ENCODE peak calls at places on chromosomes 6 and 20, in six cellular contexts. One of them, this sample, is unnamed.

GRCh38 chr6:40907198-40907701 is 131.8 kb downstream of the UNC5CL start:
- DNase-seq in cardiac fibroblast: peak
- DNase-seq in cardiac muscle cell: peak
- DNase-seq in ovary: no peak
- DNase-seq in coronary artery: no peak
- DNase-seq in fibroblast of mammary gland: peak
- DNase-seq in this sample: no peak

GRCh38 chr6:50850223-50850751 is 31.6 kb downstream of the TFAP2B start:
- DNase-seq in cardiac fibroblast: no peak
- DNase-seq in cardiac muscle cell: no peak
- DNase-seq in ovary: no peak
- DNase-seq in coronary artery: no peak
- DNase-seq in fibroblast of mammary gland: no peak
- DNase-seq in this sample: no peak

GRCh38 chr6:121210943-121211342 is 123.3 kb downstream of the TBC1D32 start:
- DNase-seq in cardiac fibroblast: no peak
- DNase-seq in cardiac muscle cell: no peak
- DNase-seq in ovary: no peak
- DNase-seq in coronary artery: no peak
- DNase-seq in fibroblast of mammary gland: no peak
- DNase-seq in this sample: no peak

GRCh38 chr20:34112600-34113061 is 588 bp upstream of the EIF2S2 start:
- DNase-seq in cardiac fibroblast: peak
- DNase-seq in cardiac muscle cell: peak
- DNase-seq in ovary: peak
- DNase-seq in coronary artery: no peak
- DNase-seq in fibroblast of mammary gland: peak
- DNase-seq in this sample: peak

GRCh38 chr6:39402239-39402751 is 79.8 kb upstream of the KCNK16 start:
- DNase-seq in cardiac fibroblast: no peak
- DNase-seq in cardiac muscle cell: no peak
- DNase-seq in ovary: no peak
- DNase-seq in coronary artery: no peak
- DNase-seq in fibroblast of mammary gland: peak
- DNase-seq in this sample: no peak

GRCh38 chr6:156021746-156022396 is 566.2 kb upstream of the NOX3 start:
- DNase-seq in cardiac fibroblast: peak
- DNase-seq in cardiac muscle cell: peak
- DNase-seq in ovary: no peak
- DNase-seq in coronary artery: no peak
- DNase-seq in fibroblast of mammary gland: peak
- DNase-seq in this sample: no peak

GRCh38 chr6:38016824-38017223 is 197.3 kb downstream of the ZFAND3 start:
- DNase-seq in cardiac fibroblast: no peak
- DNase-seq in cardiac muscle cell: no peak
- DNase-seq in ovary: no peak
- DNase-seq in coronary artery: no peak
- DNase-seq in fibroblast of mammary gland: no peak
- DNase-seq in this sample: no peak

GRCh38 chr6:12354499-12354898 is 64.3 kb downstream of the EDN1 start:
- DNase-seq in cardiac fibroblast: peak
- DNase-seq in cardiac muscle cell: peak
- DNase-seq in ovary: no peak
- DNase-seq in coronary artery: peak
- DNase-seq in fibroblast of mammary gland: peak
- DNase-seq in this sample: no peak

GRCh38 chr20:10935658-10936057 is 261.9 kb upstream of the JAG1 start:
- DNase-seq in cardiac fibroblast: peak
- DNase-seq in cardiac muscle cell: peak
- DNase-seq in ovary: no peak
- DNase-seq in coronary artery: no peak
- DNase-seq in fibroblast of mammary gland: no peak
- DNase-seq in this sample: no peak

GRCh38 chr6:107114213-107114871 is 973 bp downstream of the BEND3 start:
- DNase-seq in cardiac fibroblast: peak
- DNase-seq in cardiac muscle cell: peak
- DNase-seq in ovary: peak
- DNase-seq in coronary artery: peak
- DNase-seq in fibroblast of mammary gland: peak
- DNase-seq in this sample: peak

GRCh38 chr6:23137596-23137995 is 568.2 kb downstream of the HDGFL1 start:
- DNase-seq in cardiac fibroblast: peak
- DNase-seq in cardiac muscle cell: peak
- DNase-seq in ovary: no peak
- DNase-seq in coronary artery: no peak
- DNase-seq in fibroblast of mammary gland: peak
- DNase-seq in this sample: no peak

GRCh38 chr6:43570876-43571441 is 4.9 kb downstream of the XPO5 start:
- DNase-seq in cardiac fibroblast: no peak
- DNase-seq in cardiac muscle cell: peak
- DNase-seq in ovary: no peak
- DNase-seq in coronary artery: no peak
- DNase-seq in fibroblast of mammary gland: peak
- DNase-seq in this sample: no peak

GRCh38 chr6:128919831-128920230 is 36.9 kb downstream of the LAMA2 start:
- DNase-seq in cardiac fibroblast: no peak
- DNase-seq in cardiac muscle cell: no peak
- DNase-seq in ovary: no peak
- DNase-seq in coronary artery: no peak
- DNase-seq in fibroblast of mammary gland: peak
- DNase-seq in this sample: no peak

GRCh38 chr20:10739575-10739974 is 65.8 kb upstream of the JAG1 start:
- DNase-seq in cardiac fibroblast: peak
- DNase-seq in cardiac muscle cell: peak
- DNase-seq in ovary: no peak
- DNase-seq in coronary artery: no peak
- DNase-seq in fibroblast of mammary gland: no peak
- DNase-seq in this sample: no peak

GRCh38 chr6:84074988-84075781 is 41.6 kb downstream of the MRAP2 start:
- DNase-seq in cardiac fibroblast: peak
- DNase-seq in cardiac muscle cell: peak
- DNase-seq in ovary: peak
- DNase-seq in coronary artery: no peak
- DNase-seq in fibroblast of mammary gland: peak
- DNase-seq in this sample: no peak

GRCh38 chr6:15389759-15390723 is 144.2 kb downstream of the JARID2 start:
- DNase-seq in cardiac fibroblast: peak
- DNase-seq in cardiac muscle cell: peak
- DNase-seq in ovary: no peak
- DNase-seq in coronary artery: no peak
- DNase-seq in fibroblast of mammary gland: peak
- DNase-seq in this sample: peak

GRCh38 chr6:148335582-148335981 is 7.1 kb upstream of the SASH1 start:
- DNase-seq in cardiac fibroblast: peak
- DNase-seq in cardiac muscle cell: peak
- DNase-seq in ovary: no peak
- DNase-seq in coronary artery: no peak
- DNase-seq in fibroblast of mammary gland: no peak
- DNase-seq in this sample: no peak

GRCh38 chr6:169971171-169971861 is 219.9 kb downstream of the ERMARD start:
- DNase-seq in cardiac fibroblast: no peak
- DNase-seq in cardiac muscle cell: no peak
- DNase-seq in ovary: peak
- DNase-seq in coronary artery: peak
- DNase-seq in fibroblast of mammary gland: no peak
- DNase-seq in this sample: no peak

GRCh38 chr6:25013249-25013648 is 77.5 kb upstream of the RIPOR2 start:
- DNase-seq in cardiac fibroblast: no peak
- DNase-seq in cardiac muscle cell: no peak
- DNase-seq in ovary: no peak
- DNase-seq in coronary artery: no peak
- DNase-seq in fibroblast of mammary gland: no peak
- DNase-seq in this sample: no peak
- TF ChIP-seq CTCF in cardiac fibroblast: peak
- TF ChIP-seq CTCF in cardiac muscle cell: peak
- TF ChIP-seq CTCF in ovary: no peak
- TF ChIP-seq CTCF in coronary artery: no peak
- TF ChIP-seq CTCF in fibroblast of mammary gland: no peak
- TF ChIP-seq CTCF in this sample: no peak

GRCh38 chr6:52233975-52234823 is 10.1 kb downstream of the IL17F start:
- DNase-seq in cardiac fibroblast: peak
- DNase-seq in cardiac muscle cell: peak
- DNase-seq in ovary: no peak
- DNase-seq in coronary artery: no peak
- DNase-seq in fibroblast of mammary gland: peak
- DNase-seq in this sample: peak
- TF ChIP-seq CTCF in cardiac fibroblast: peak
- TF ChIP-seq CTCF in cardiac muscle cell: peak
- TF ChIP-seq CTCF in ovary: no peak
- TF ChIP-seq CTCF in coronary artery: no peak
- TF ChIP-seq CTCF in fibroblast of mammary gland: peak
- TF ChIP-seq CTCF in this sample: peak

GRCh38 chr6:168709034-168709433 is 268.1 kb downstream of the SMOC2 start:
- DNase-seq in cardiac fibroblast: no peak
- DNase-seq in cardiac muscle cell: no peak
- DNase-seq in ovary: no peak
- DNase-seq in coronary artery: peak
- DNase-seq in fibroblast of mammary gland: no peak
- DNase-seq in this sample: no peak

GRCh38 chr6:168700880-168701279 is 259.9 kb downstream of the SMOC2 start:
- DNase-seq in cardiac fibroblast: no peak
- DNase-seq in cardiac muscle cell: no peak
- DNase-seq in ovary: no peak
- DNase-seq in coronary artery: peak
- DNase-seq in fibroblast of mammary gland: no peak
- DNase-seq in this sample: no peak

GRCh38 chr6:168706471-168707177 is 265.6 kb downstream of the SMOC2 start:
- DNase-seq in cardiac fibroblast: no peak
- DNase-seq in cardiac muscle cell: no peak
- DNase-seq in ovary: peak
- DNase-seq in coronary artery: peak
- DNase-seq in fibroblast of mammary gland: no peak
- DNase-seq in this sample: no peak

GRCh38 chr6:168703970-168704369 is 263.0 kb downstream of the SMOC2 start:
- DNase-seq in cardiac fibroblast: no peak
- DNase-seq in cardiac muscle cell: peak
- DNase-seq in ovary: peak
- DNase-seq in coronary artery: peak
- DNase-seq in fibroblast of mammary gland: no peak
- DNase-seq in this sample: no peak

DNA sequence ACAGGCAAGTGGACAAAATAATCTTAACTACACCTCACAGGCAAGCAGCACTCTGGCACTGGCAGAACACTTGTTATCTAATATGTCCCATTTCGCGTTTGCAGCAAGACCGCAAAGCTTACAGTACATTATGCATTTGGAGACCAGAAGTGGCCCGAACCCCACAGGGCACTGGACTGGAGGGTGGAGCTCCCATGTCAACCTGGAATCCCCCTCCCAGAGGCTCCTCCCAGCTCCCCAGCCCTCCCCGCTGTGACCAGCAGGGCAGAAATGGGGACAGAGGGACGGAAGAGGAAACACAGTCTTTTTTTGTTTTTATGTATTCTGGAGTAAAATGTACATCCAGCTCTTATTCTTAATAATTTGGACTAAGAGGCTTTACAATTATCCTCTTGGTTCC is 263.7 kb downstream of the SMOC2 start:
- DNase-seq in cardiac fibroblast: no peak
- DNase-seq in cardiac muscle cell: no peak
- DNase-seq in ovary: peak
- DNase-seq in coronary artery: peak
- DNase-seq in fibroblast of mammary gland: no peak
- DNase-seq in this sample: no peak
- TF ChIP-seq CTCF in cardiac fibroblast: no peak
- TF ChIP-seq CTCF in cardiac muscle cell: no peak
- TF ChIP-seq CTCF in ovary: no peak
- TF ChIP-seq CTCF in coronary artery: no peak
- TF ChIP-seq CTCF in fibroblast of mammary gland: no peak
- TF ChIP-seq CTCF in this sample: no peak

GRCh38 chr6:71533939-71534379 is 245.3 kb downstream of the OGFRL1 start:
- DNase-seq in cardiac fibroblast: peak
- DNase-seq in cardiac muscle cell: peak
- DNase-seq in ovary: no peak
- DNase-seq in coronary artery: no peak
- DNase-seq in fibroblast of mammary gland: peak
- DNase-seq in this sample: peak
- TF ChIP-seq CTCF in cardiac fibroblast: peak
- TF ChIP-seq CTCF in cardiac muscle cell: peak
- TF ChIP-seq CTCF in ovary: no peak
- TF ChIP-seq CTCF in coronary artery: peak
- TF ChIP-seq CTCF in fibroblast of mammary gland: peak
- TF ChIP-seq CTCF in this sample: peak

DNA sequence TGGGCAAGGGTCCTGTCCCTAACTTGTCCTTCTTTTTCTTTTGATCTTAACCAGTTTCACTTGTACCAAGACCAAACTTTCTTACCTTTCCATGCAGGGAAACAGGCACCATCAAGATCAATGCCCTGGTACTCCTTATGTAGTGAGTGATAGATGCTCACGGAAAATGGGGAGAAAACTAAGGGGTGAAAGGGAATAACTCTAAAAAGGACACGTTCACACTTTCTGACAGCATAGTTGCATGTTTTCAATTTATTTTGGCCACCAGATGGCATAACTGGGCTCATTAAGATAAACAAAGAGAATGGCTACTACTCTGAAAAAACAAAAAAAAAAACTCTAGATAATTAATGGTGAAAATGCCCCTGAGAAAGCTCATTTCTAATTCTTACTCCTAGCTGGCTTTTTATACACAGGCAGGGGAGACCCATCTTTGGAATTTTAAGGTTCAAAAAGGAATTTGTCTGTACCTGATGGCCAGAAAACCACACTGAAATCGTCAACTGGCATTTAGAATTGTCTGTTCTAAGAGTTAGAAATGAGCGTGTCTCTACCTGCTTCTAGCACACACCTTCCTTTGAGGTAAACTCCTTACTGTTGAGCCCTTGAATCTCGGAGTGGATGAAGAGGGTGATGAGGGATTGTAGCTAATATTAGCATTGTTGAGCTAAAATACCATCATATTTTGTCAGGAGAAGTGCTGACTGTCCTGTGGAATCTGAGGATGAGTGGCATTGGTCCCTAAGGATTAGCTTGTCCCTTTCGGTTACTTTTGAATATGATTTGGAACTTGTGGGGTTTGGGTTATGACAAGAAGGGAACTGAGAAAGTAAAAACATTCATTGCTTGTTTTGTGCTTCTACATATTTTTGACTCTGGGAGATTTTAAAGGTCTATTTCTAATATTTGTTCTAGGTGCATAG is 62.2 kb upstream of the DDR1 start:
- DNase-seq in cardiac fibroblast: peak
- DNase-seq in cardiac muscle cell: peak
- DNase-seq in ovary: no peak
- DNase-seq in coronary artery: no peak
- DNase-seq in fibroblast of mammary gland: peak
- DNase-seq in this sample: no peak
- TF ChIP-seq CTCF in cardiac fibroblast: peak
- TF ChIP-seq CTCF in cardiac muscle cell: peak
- TF ChIP-seq CTCF in ovary: no peak
- TF ChIP-seq CTCF in coronary artery: peak
- TF ChIP-seq CTCF in fibroblast of mammary gland: peak
- TF ChIP-seq CTCF in this sample: peak

This sample was measured in neural crest cell.